ENCODE peak calls at places on chromosomes 1 and 21, in seven cellular contexts. One of them, this sample, is unnamed.

GRCh38 chr21:46120301-46121285 is 22.7 kb downstream of the COL6A2 start:
- DNase-seq in germinal center: no peak
- DNase-seq in lower lobe of right lung: peak; percentile 33
- DNase-seq in A549: no peak
- DNase-seq in NCI-H1092 treated with DMSO at 0.1 percent for 48 hours: no peak
- DNase-seq in naive thymus-derived CD8-positive, alpha-beta T cell: no peak
- DNase-seq in Calu3: no peak
- DNase-seq in this sample: no peak

GRCh38 chr1:242623751-242624150 is 99.3 kb upstream of the PLD5 start:
- DNase-seq in A549: no peak
- DNase-seq in lower lobe of right lung: no peak
- DNase-seq in germinal center: no peak
- DNase-seq in Calu3: no peak
- DNase-seq in naive thymus-derived CD8-positive, alpha-beta T cell: no peak
- DNase-seq in NCI-H1092 treated with DMSO at 0.1 percent for 48 hours: no peak
- DNase-seq in this sample: no peak

GRCh38 chr1:3695326-3696217 is 43.3 kb downstream of the TP73 start:
- DNase-seq in A549: peak; percentile 40
- DNase-seq in NCI-H1092 treated with DMSO at 0.1 percent for 48 hours: no peak
- DNase-seq in lower lobe of right lung: peak; percentile 72
- DNase-seq in naive thymus-derived CD8-positive, alpha-beta T cell: no peak
- DNase-seq in Calu3: peak; percentile 46
- DNase-seq in germinal center: peak; percentile 71
- DNase-seq in this sample: peak; percentile 87

GRCh38 chr1:182889997-182890396 is 50.9 kb downstream of the DHX9 start:
- DNase-seq in A549: no peak
- DNase-seq in Calu3: no peak
- DNase-seq in germinal center: no peak
- DNase-seq in naive thymus-derived CD8-positive, alpha-beta T cell: peak; percentile 37
- DNase-seq in lower lobe of right lung: no peak
- DNase-seq in NCI-H1092 treated with DMSO at 0.1 percent for 48 hours: no peak
- DNase-seq in this sample: no peak

GRCh38 chr1:229430761-229431269 is 3.1 kb downstream of the ACTA1 start:
- DNase-seq in NCI-H1092 treated with DMSO at 0.1 percent for 48 hours: no peak
- DNase-seq in lower lobe of right lung: peak; percentile 70
- DNase-seq in germinal center: no peak
- DNase-seq in Calu3: peak; percentile 64
- DNase-seq in naive thymus-derived CD8-positive, alpha-beta T cell: peak; percentile 28
- DNase-seq in A549: no peak
- DNase-seq in this sample: no peak

GRCh38 chr1:169339773-169340172 is 27.8 kb downstream of the NME7 start:
- DNase-seq in Calu3: no peak
- DNase-seq in lower lobe of right lung: no peak
- DNase-seq in NCI-H1092 treated with DMSO at 0.1 percent for 48 hours: no peak
- DNase-seq in germinal center: no peak
- DNase-seq in A549: no peak
- DNase-seq in naive thymus-derived CD8-positive, alpha-beta T cell: no peak
- DNase-seq in this sample: no peak

GRCh38 chr1:20371411-20371810 is 80.7 kb downstream of the VWA5B1 start:
- DNase-seq in Calu3: peak; percentile 18
- DNase-seq in lower lobe of right lung: no peak
- DNase-seq in naive thymus-derived CD8-positive, alpha-beta T cell: no peak
- DNase-seq in NCI-H1092 treated with DMSO at 0.1 percent for 48 hours: no peak
- DNase-seq in A549: no peak
- DNase-seq in germinal center: no peak
- DNase-seq in this sample: no peak

GRCh38 chr1:71068325-71069240 is 12.3 kb downstream of the ZRANB2 start:
- DNase-seq in naive thymus-derived CD8-positive, alpha-beta T cell: no peak
- DNase-seq in lower lobe of right lung: no peak
- DNase-seq in Calu3: no peak
- DNase-seq in germinal center: no peak
- DNase-seq in NCI-H1092 treated with DMSO at 0.1 percent for 48 hours: no peak
- DNase-seq in A549: no peak
- DNase-seq in this sample: no peak

GRCh38 chr1:55055084-55055882 is 15.9 kb downstream of the PCSK9 start:
- DNase-seq in Calu3: no peak
- DNase-seq in NCI-H1092 treated with DMSO at 0.1 percent for 48 hours: no peak
- DNase-seq in lower lobe of right lung: no peak
- DNase-seq in naive thymus-derived CD8-positive, alpha-beta T cell: no peak
- DNase-seq in germinal center: no peak
- DNase-seq in A549: no peak
- DNase-seq in this sample: no peak

GRCh38 chr1:65793359-65793732 is 651 bp downstream of the PDE4B start:
- DNase-seq in NCI-H1092 treated with DMSO at 0.1 percent for 48 hours: peak; percentile 7
- DNase-seq in germinal center: no peak
- DNase-seq in Calu3: no peak
- DNase-seq in A549: no peak
- DNase-seq in lower lobe of right lung: no peak
- DNase-seq in naive thymus-derived CD8-positive, alpha-beta T cell: no peak
- DNase-seq in this sample: peak; percentile 5

GRCh38 chr1:7290971-7291970 is 479.8 kb upstream of the VAMP3 start:
- DNase-seq in germinal center: no peak
- DNase-seq in naive thymus-derived CD8-positive, alpha-beta T cell: no peak
- DNase-seq in A549: no peak
- DNase-seq in NCI-H1092 treated with DMSO at 0.1 percent for 48 hours: no peak
- DNase-seq in Calu3: no peak
- DNase-seq in lower lobe of right lung: no peak
- DNase-seq in this sample: no peak

GRCh38 chr21:43757601-43758000 is 18.5 kb downstream of the CSTB start:
- DNase-seq in germinal center: no peak
- DNase-seq in NCI-H1092 treated with DMSO at 0.1 percent for 48 hours: no peak
- DNase-seq in lower lobe of right lung: peak; percentile 62
- DNase-seq in naive thymus-derived CD8-positive, alpha-beta T cell: no peak
- DNase-seq in A549: no peak
- DNase-seq in Calu3: no peak
- DNase-seq in this sample: no peak

GRCh38 chr1:209988706-209989105 is 50.7 kb downstream of the SYT14 start:
- DNase-seq in lower lobe of right lung: no peak
- DNase-seq in NCI-H1092 treated with DMSO at 0.1 percent for 48 hours: no peak
- DNase-seq in germinal center: no peak
- DNase-seq in Calu3: peak; percentile 18
- DNase-seq in naive thymus-derived CD8-positive, alpha-beta T cell: no peak
- DNase-seq in A549: no peak
- DNase-seq in this sample: no peak

GRCh38 chr1:210233495-210234253 is 1.1 kb downstream of the SERTAD4 start:
- DNase-seq in naive thymus-derived CD8-positive, alpha-beta T cell: no peak
- DNase-seq in lower lobe of right lung: peak; percentile 76
- DNase-seq in germinal center: no peak
- DNase-seq in NCI-H1092 treated with DMSO at 0.1 percent for 48 hours: peak; percentile 61
- DNase-seq in Calu3: peak; percentile 89
- DNase-seq in A549: peak; percentile 40
- DNase-seq in this sample: peak; percentile 49

GRCh38 chr1:62515055-62515454 is 78.2 kb downstream of the USP1 start:
- DNase-seq in NCI-H1092 treated with DMSO at 0.1 percent for 48 hours: no peak
- DNase-seq in naive thymus-derived CD8-positive, alpha-beta T cell: no peak
- DNase-seq in A549: no peak
- DNase-seq in germinal center: no peak
- DNase-seq in Calu3: no peak
- DNase-seq in lower lobe of right lung: no peak
- DNase-seq in this sample: no peak

GRCh38 chr1:228935855-228936727 is 200.8 kb downstream of the RHOU start:
- DNase-seq in lower lobe of right lung: no peak
- DNase-seq in naive thymus-derived CD8-positive, alpha-beta T cell: peak; percentile 29
- DNase-seq in germinal center: no peak
- DNase-seq in A549: no peak
- DNase-seq in NCI-H1092 treated with DMSO at 0.1 percent for 48 hours: no peak
- DNase-seq in Calu3: no peak
- DNase-seq in this sample: no peak

GRCh38 chr1:3623441-3624150 is 1.2 kb upstream of the TPRG1L start:
- DNase-seq in NCI-H1092 treated with DMSO at 0.1 percent for 48 hours: no peak
- DNase-seq in A549: no peak
- DNase-seq in germinal center: no peak
- DNase-seq in Calu3: no peak
- DNase-seq in naive thymus-derived CD8-positive, alpha-beta T cell: no peak
- DNase-seq in lower lobe of right lung: no peak
- DNase-seq in this sample: no peak

GRCh38 chr1:230144765-230145504 is 77.9 kb downstream of the GALNT2 start:
- DNase-seq in NCI-H1092 treated with DMSO at 0.1 percent for 48 hours: no peak
- DNase-seq in Calu3: no peak
- DNase-seq in germinal center: no peak
- DNase-seq in A549: no peak
- DNase-seq in naive thymus-derived CD8-positive, alpha-beta T cell: no peak
- DNase-seq in lower lobe of right lung: no peak
- DNase-seq in this sample: no peak

GRCh38 chr1:1567152-1567830 is 7.4 kb downstream of the SSU72 start:
- DNase-seq in NCI-H1092 treated with DMSO at 0.1 percent for 48 hours: no peak
- DNase-seq in naive thymus-derived CD8-positive, alpha-beta T cell: no peak
- DNase-seq in Calu3: no peak
- DNase-seq in lower lobe of right lung: no peak
- DNase-seq in A549: no peak
- DNase-seq in germinal center: no peak
- DNase-seq in this sample: no peak

This sample was measured in GM13976.